ENCODE peak calls at places on chromosomes 16 and 17, in ten cellular contexts. One of them, this sample, is unnamed.

GRCh38 chr17:61587807-61588660 is 3.0 kb downstream of the NACA2 start:
- DNase-seq in cardiac muscle cell: no peak
- DNase-seq in activated CD8-positive, alpha-beta T cell treated with anti-CD3 and anti-CD28 coated beads for 36 hours: no peak
- DNase-seq in SK-N-SH: no peak
- DNase-seq in colonic mucosa: no peak
- DNase-seq in glutamatergic neuron: no peak
- DNase-seq in right atrium auricular region: no peak
- DNase-seq in epithelial cell of esophagus: no peak
- DNase-seq in heart left ventricle: no peak
- DNase-seq in tibial nerve: no peak
- DNase-seq in this sample: no peak

GRCh38 chr16:75420987-75421819 is 12.1 kb downstream of the CFDP1 start:
- DNase-seq in colonic mucosa: peak
- DNase-seq in tibial nerve: peak
- DNase-seq in activated CD8-positive, alpha-beta T cell treated with anti-CD3 and anti-CD28 coated beads for 36 hours: peak
- DNase-seq in glutamatergic neuron: peak
- DNase-seq in right atrium auricular region: peak
- DNase-seq in SK-N-SH: peak
- DNase-seq in heart left ventricle: peak
- DNase-seq in cardiac muscle cell: peak
- DNase-seq in epithelial cell of esophagus: peak
- DNase-seq in this sample: peak

GRCh38 chr17:38654411-38655398 is 20.1 kb downstream of the EPOP start:
- DNase-seq in right atrium auricular region: no peak
- DNase-seq in heart left ventricle: no peak
- DNase-seq in activated CD8-positive, alpha-beta T cell treated with anti-CD3 and anti-CD28 coated beads for 36 hours: peak
- DNase-seq in SK-N-SH: no peak
- DNase-seq in colonic mucosa: no peak
- DNase-seq in epithelial cell of esophagus: no peak
- DNase-seq in cardiac muscle cell: no peak
- DNase-seq in glutamatergic neuron: peak
- DNase-seq in tibial nerve: no peak
- DNase-seq in this sample: no peak

GRCh38 chr17:81165246-81166032 is at the start of gene PVALEF:
- DNase-seq in glutamatergic neuron: peak
- DNase-seq in epithelial cell of esophagus: no peak
- DNase-seq in tibial nerve: no peak
- DNase-seq in SK-N-SH: no peak
- DNase-seq in colonic mucosa: no peak
- DNase-seq in activated CD8-positive, alpha-beta T cell treated with anti-CD3 and anti-CD28 coated beads for 36 hours: no peak
- DNase-seq in heart left ventricle: peak
- DNase-seq in cardiac muscle cell: no peak
- DNase-seq in right atrium auricular region: no peak
- DNase-seq in this sample: no peak

GRCh38 chr17:28657756-28658155 is 4.0 kb downstream of the SDF2 start:
- DNase-seq in right atrium auricular region: no peak
- DNase-seq in activated CD8-positive, alpha-beta T cell treated with anti-CD3 and anti-CD28 coated beads for 36 hours: no peak
- DNase-seq in tibial nerve: no peak
- DNase-seq in glutamatergic neuron: no peak
- DNase-seq in cardiac muscle cell: no peak
- DNase-seq in colonic mucosa: no peak
- DNase-seq in epithelial cell of esophagus: peak
- DNase-seq in SK-N-SH: no peak
- DNase-seq in heart left ventricle: no peak
- DNase-seq in this sample: no peak

GRCh38 chr17:55726440-55726839 is 3.8 kb upstream of the TMEM100 start:
- DNase-seq in activated CD8-positive, alpha-beta T cell treated with anti-CD3 and anti-CD28 coated beads for 36 hours: no peak
- DNase-seq in right atrium auricular region: peak
- DNase-seq in SK-N-SH: peak
- DNase-seq in colonic mucosa: peak
- DNase-seq in cardiac muscle cell: peak
- DNase-seq in epithelial cell of esophagus: peak
- DNase-seq in glutamatergic neuron: no peak
- DNase-seq in heart left ventricle: no peak
- DNase-seq in tibial nerve: peak
- DNase-seq in this sample: peak

GRCh38 chr17:35536664-35537160 is 766 bp downstream of the SLFN12L start:
- DNase-seq in tibial nerve: no peak
- DNase-seq in activated CD8-positive, alpha-beta T cell treated with anti-CD3 and anti-CD28 coated beads for 36 hours: peak
- DNase-seq in SK-N-SH: no peak
- DNase-seq in heart left ventricle: no peak
- DNase-seq in glutamatergic neuron: no peak
- DNase-seq in colonic mucosa: no peak
- DNase-seq in epithelial cell of esophagus: no peak
- DNase-seq in right atrium auricular region: no peak
- DNase-seq in cardiac muscle cell: no peak
- DNase-seq in this sample: no peak

GRCh38 chr17:66747561-66748275 is 87.2 kb upstream of the CACNG5 start:
- DNase-seq in tibial nerve: no peak
- DNase-seq in glutamatergic neuron: peak
- DNase-seq in epithelial cell of esophagus: peak
- DNase-seq in heart left ventricle: no peak
- DNase-seq in cardiac muscle cell: peak
- DNase-seq in right atrium auricular region: no peak
- DNase-seq in colonic mucosa: no peak
- DNase-seq in activated CD8-positive, alpha-beta T cell treated with anti-CD3 and anti-CD28 coated beads for 36 hours: no peak
- DNase-seq in SK-N-SH: no peak
- DNase-seq in this sample: peak

GRCh38 chr17:49566668-49567071 is 9.0 kb upstream of the NXPH3 start:
- DNase-seq in epithelial cell of esophagus: peak
- DNase-seq in right atrium auricular region: no peak
- DNase-seq in cardiac muscle cell: no peak
- DNase-seq in SK-N-SH: no peak
- DNase-seq in colonic mucosa: no peak
- DNase-seq in glutamatergic neuron: no peak
- DNase-seq in activated CD8-positive, alpha-beta T cell treated with anti-CD3 and anti-CD28 coated beads for 36 hours: no peak
- DNase-seq in tibial nerve: peak
- DNase-seq in heart left ventricle: no peak
- DNase-seq in this sample: peak

GRCh38 chr17:8830141-8830540 is 31.0 kb upstream of the MFSD6L start:
- DNase-seq in heart left ventricle: no peak
- DNase-seq in colonic mucosa: no peak
- DNase-seq in SK-N-SH: no peak
- DNase-seq in tibial nerve: no peak
- DNase-seq in activated CD8-positive, alpha-beta T cell treated with anti-CD3 and anti-CD28 coated beads for 36 hours: no peak
- DNase-seq in right atrium auricular region: peak
- DNase-seq in epithelial cell of esophagus: no peak
- DNase-seq in glutamatergic neuron: no peak
- DNase-seq in cardiac muscle cell: no peak
- DNase-seq in this sample: no peak

GRCh38 chr17:8835106-8835505 is 32.4 kb downstream of the PIK3R6 start:
- DNase-seq in activated CD8-positive, alpha-beta T cell treated with anti-CD3 and anti-CD28 coated beads for 36 hours: no peak
- DNase-seq in tibial nerve: no peak
- DNase-seq in glutamatergic neuron: no peak
- DNase-seq in colonic mucosa: no peak
- DNase-seq in right atrium auricular region: peak
- DNase-seq in cardiac muscle cell: no peak
- DNase-seq in heart left ventricle: no peak
- DNase-seq in epithelial cell of esophagus: no peak
- DNase-seq in SK-N-SH: no peak
- DNase-seq in this sample: no peak

GRCh38 chr17:8835631-8836364 is 31.7 kb downstream of the PIK3R6 start:
- DNase-seq in heart left ventricle: no peak
- DNase-seq in activated CD8-positive, alpha-beta T cell treated with anti-CD3 and anti-CD28 coated beads for 36 hours: no peak
- DNase-seq in colonic mucosa: peak
- DNase-seq in SK-N-SH: no peak
- DNase-seq in cardiac muscle cell: no peak
- DNase-seq in epithelial cell of esophagus: no peak
- DNase-seq in right atrium auricular region: peak
- DNase-seq in glutamatergic neuron: no peak
- DNase-seq in tibial nerve: no peak
- DNase-seq in this sample: no peak

GRCh38 chr17:8831234-8831849 is 32.2 kb upstream of the MFSD6L start:
- DNase-seq in right atrium auricular region: peak
- DNase-seq in tibial nerve: no peak
- DNase-seq in epithelial cell of esophagus: no peak
- DNase-seq in SK-N-SH: no peak
- DNase-seq in colonic mucosa: no peak
- DNase-seq in cardiac muscle cell: no peak
- DNase-seq in activated CD8-positive, alpha-beta T cell treated with anti-CD3 and anti-CD28 coated beads for 36 hours: no peak
- DNase-seq in heart left ventricle: no peak
- DNase-seq in glutamatergic neuron: no peak
- DNase-seq in this sample: no peak

GRCh38 chr17:8832711-8833352 is 33.7 kb upstream of the MFSD6L start:
- DNase-seq in activated CD8-positive, alpha-beta T cell treated with anti-CD3 and anti-CD28 coated beads for 36 hours: peak
- DNase-seq in colonic mucosa: peak
- DNase-seq in glutamatergic neuron: peak
- DNase-seq in tibial nerve: no peak
- DNase-seq in heart left ventricle: peak
- DNase-seq in SK-N-SH: peak
- DNase-seq in right atrium auricular region: no peak
- DNase-seq in epithelial cell of esophagus: no peak
- DNase-seq in cardiac muscle cell: no peak
- DNase-seq in this sample: peak
- TF ChIP-seq CTCF in activated CD8-positive, alpha-beta T cell treated with anti-CD3 and anti-CD28 coated beads for 36 hours: peak
- TF ChIP-seq CTCF in colonic mucosa: peak
- TF ChIP-seq CTCF in glutamatergic neuron: peak
- TF ChIP-seq CTCF in tibial nerve: no peak
- TF ChIP-seq CTCF in heart left ventricle: no peak
- TF ChIP-seq CTCF in SK-N-SH: peak
- TF ChIP-seq CTCF in right atrium auricular region: peak
- TF ChIP-seq CTCF in epithelial cell of esophagus: no peak
- TF ChIP-seq CTCF in cardiac muscle cell: peak
- TF ChIP-seq CTCF in this sample: peak

DNA sequence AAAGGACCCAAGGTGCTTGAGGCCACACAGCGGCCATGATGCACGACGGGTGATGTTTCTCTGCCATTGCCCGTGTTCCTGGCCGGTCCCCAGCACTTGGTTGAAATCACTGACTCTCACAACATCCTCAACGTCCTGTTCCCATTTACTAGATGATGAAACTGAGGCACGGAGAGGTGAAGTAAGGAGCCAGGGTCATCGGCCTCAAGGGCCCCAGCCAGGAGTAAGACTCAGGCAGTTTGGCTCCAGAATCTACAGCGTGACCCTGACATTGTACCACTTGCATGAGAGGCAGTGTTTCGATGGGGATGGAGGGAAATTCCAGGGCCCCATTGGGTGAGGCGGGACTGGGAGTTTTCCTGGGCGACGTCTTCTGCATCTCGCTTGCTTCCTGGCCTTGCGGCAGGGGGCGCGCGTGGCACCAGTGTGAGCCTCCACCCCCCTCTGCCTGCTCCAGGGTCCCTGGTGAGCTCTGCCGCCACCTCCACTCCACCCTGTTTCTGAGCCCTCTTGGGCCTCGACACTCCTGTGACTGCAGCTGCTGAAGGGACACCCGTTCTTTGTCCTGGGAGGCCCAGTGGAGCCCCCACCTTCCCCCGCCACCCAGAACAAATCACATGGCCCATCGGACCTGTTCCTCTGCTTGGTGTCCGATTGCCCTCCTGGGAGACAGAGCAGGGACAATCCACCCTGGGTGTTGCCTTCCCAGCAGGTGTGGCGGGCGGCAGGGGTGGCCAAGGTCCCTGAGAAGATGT is 133.0 kb upstream of the GSE1 start:
- DNase-seq in colonic mucosa: peak
- DNase-seq in cardiac muscle cell: no peak
- DNase-seq in epithelial cell of esophagus: peak
- DNase-seq in heart left ventricle: no peak
- DNase-seq in SK-N-SH: no peak
- DNase-seq in activated CD8-positive, alpha-beta T cell treated with anti-CD3 and anti-CD28 coated beads for 36 hours: peak
- DNase-seq in glutamatergic neuron: peak
- DNase-seq in tibial nerve: no peak
- DNase-seq in right atrium auricular region: no peak
- DNase-seq in this sample: no peak
- TF ChIP-seq CTCF in colonic mucosa: peak
- TF ChIP-seq CTCF in cardiac muscle cell: peak
- TF ChIP-seq CTCF in epithelial cell of esophagus: peak
- TF ChIP-seq CTCF in heart left ventricle: no peak
- TF ChIP-seq CTCF in SK-N-SH: no peak
- TF ChIP-seq CTCF in activated CD8-positive, alpha-beta T cell treated with anti-CD3 and anti-CD28 coated beads for 36 hours: no peak
- TF ChIP-seq CTCF in glutamatergic neuron: no peak
- TF ChIP-seq CTCF in tibial nerve: peak
- TF ChIP-seq CTCF in right atrium auricular region: no peak
- TF ChIP-seq CTCF in this sample: no peak

GRCh38 chr17:41534899-41535546 is 6.9 kb upstream of the KRT19 start:
- DNase-seq in cardiac muscle cell: no peak
- DNase-seq in tibial nerve: no peak
- DNase-seq in activated CD8-positive, alpha-beta T cell treated with anti-CD3 and anti-CD28 coated beads for 36 hours: no peak
- DNase-seq in heart left ventricle: peak
- DNase-seq in epithelial cell of esophagus: no peak
- DNase-seq in SK-N-SH: no peak
- DNase-seq in glutamatergic neuron: no peak
- DNase-seq in colonic mucosa: no peak
- DNase-seq in right atrium auricular region: no peak
- DNase-seq in this sample: no peak
- TF ChIP-seq CTCF in cardiac muscle cell: no peak
- TF ChIP-seq CTCF in tibial nerve: no peak
- TF ChIP-seq CTCF in activated CD8-positive, alpha-beta T cell treated with anti-CD3 and anti-CD28 coated beads for 36 hours: no peak
- TF ChIP-seq CTCF in heart left ventricle: no peak
- TF ChIP-seq CTCF in epithelial cell of esophagus: no peak
- TF ChIP-seq CTCF in SK-N-SH: no peak
- TF ChIP-seq CTCF in glutamatergic neuron: no peak
- TF ChIP-seq CTCF in colonic mucosa: no peak
- TF ChIP-seq CTCF in right atrium auricular region: no peak
- TF ChIP-seq CTCF in this sample: no peak

GRCh38 chr17:45020354-45021138 is 30.9 kb downstream of the DCAKD start:
- DNase-seq in glutamatergic neuron: peak
- DNase-seq in right atrium auricular region: no peak
- DNase-seq in SK-N-SH: no peak
- DNase-seq in cardiac muscle cell: peak
- DNase-seq in activated CD8-positive, alpha-beta T cell treated with anti-CD3 and anti-CD28 coated beads for 36 hours: no peak
- DNase-seq in colonic mucosa: peak
- DNase-seq in heart left ventricle: no peak
- DNase-seq in epithelial cell of esophagus: peak
- DNase-seq in tibial nerve: peak
- DNase-seq in this sample: no peak

GRCh38 chr17:45022655-45023339 is 28.6 kb downstream of the DCAKD start:
- DNase-seq in tibial nerve: no peak
- DNase-seq in cardiac muscle cell: no peak
- DNase-seq in colonic mucosa: no peak
- DNase-seq in glutamatergic neuron: peak
- DNase-seq in epithelial cell of esophagus: peak
- DNase-seq in activated CD8-positive, alpha-beta T cell treated with anti-CD3 and anti-CD28 coated beads for 36 hours: no peak
- DNase-seq in right atrium auricular region: no peak
- DNase-seq in SK-N-SH: no peak
- DNase-seq in heart left ventricle: no peak
- DNase-seq in this sample: no peak

GRCh38 chr17:45019177-45019711 is 32.2 kb downstream of the DCAKD start:
- DNase-seq in SK-N-SH: peak
- DNase-seq in heart left ventricle: peak
- DNase-seq in right atrium auricular region: no peak
- DNase-seq in activated CD8-positive, alpha-beta T cell treated with anti-CD3 and anti-CD28 coated beads for 36 hours: peak
- DNase-seq in colonic mucosa: peak
- DNase-seq in tibial nerve: peak
- DNase-seq in cardiac muscle cell: peak
- DNase-seq in glutamatergic neuron: peak
- DNase-seq in epithelial cell of esophagus: peak
- DNase-seq in this sample: peak

GRCh38 chr17:45021607-45022287 is 29.7 kb downstream of the DCAKD start:
- DNase-seq in tibial nerve: peak
- DNase-seq in epithelial cell of esophagus: peak
- DNase-seq in right atrium auricular region: no peak
- DNase-seq in heart left ventricle: peak
- DNase-seq in cardiac muscle cell: peak
- DNase-seq in glutamatergic neuron: peak
- DNase-seq in SK-N-SH: peak
- DNase-seq in colonic mucosa: peak
- DNase-seq in activated CD8-positive, alpha-beta T cell treated with anti-CD3 and anti-CD28 coated beads for 36 hours: peak
- DNase-seq in this sample: peak

DNA sequence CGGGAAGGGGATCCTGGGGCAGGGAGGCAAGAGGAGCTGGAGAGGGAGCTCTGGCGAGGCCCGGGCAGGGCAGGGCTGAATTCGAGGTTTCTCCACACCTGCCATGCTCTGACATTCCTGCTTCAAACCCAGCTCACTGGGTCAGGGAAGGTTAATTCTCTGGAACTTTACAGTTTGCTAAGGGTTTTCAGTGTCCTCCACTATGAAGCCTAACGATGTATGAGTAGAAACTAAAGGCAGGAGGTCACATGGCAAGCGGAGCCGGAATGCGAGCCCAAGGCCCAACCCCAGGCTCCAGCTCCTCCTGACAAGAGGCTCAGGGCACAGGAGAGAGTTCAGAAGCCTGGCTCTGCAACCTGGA is 29.2 kb downstream of the DCAKD start:
- DNase-seq in right atrium auricular region: no peak
- DNase-seq in tibial nerve: no peak
- DNase-seq in glutamatergic neuron: no peak
- DNase-seq in activated CD8-positive, alpha-beta T cell treated with anti-CD3 and anti-CD28 coated beads for 36 hours: no peak
- DNase-seq in cardiac muscle cell: no peak
- DNase-seq in SK-N-SH: no peak
- DNase-seq in colonic mucosa: no peak
- DNase-seq in epithelial cell of esophagus: no peak
- DNase-seq in heart left ventricle: no peak
- DNase-seq in this sample: no peak
- TF ChIP-seq CTCF in right atrium auricular region: no peak
- TF ChIP-seq CTCF in tibial nerve: no peak
- TF ChIP-seq CTCF in glutamatergic neuron: peak
- TF ChIP-seq CTCF in activated CD8-positive, alpha-beta T cell treated with anti-CD3 and anti-CD28 coated beads for 36 hours: peak
- TF ChIP-seq CTCF in cardiac muscle cell: no peak
- TF ChIP-seq CTCF in SK-N-SH: no peak
- TF ChIP-seq CTCF in colonic mucosa: peak
- TF ChIP-seq CTCF in epithelial cell of esophagus: peak
- TF ChIP-seq CTCF in heart left ventricle: no peak
- TF ChIP-seq CTCF in this sample: no peak